ENCODE peak calls at places on chromosomes 3 and 15, in eight cellular contexts. C is stimulated activated CD4-positive, alpha-beta T cell treated with anti-CD3 and anti-CD28 coated beads, Interleukin-12 subunit alpha, Interleukin-12 subunit beta, amount 100 ng/mL, for 48 hours; U is breast epithelium; Z is HuH-7; M is SJSA1; L is neural progenitor cell; O is RPMI7951; B is HCEC 1CT. D is an unnamed sample.

GRCh38 chr3:190972840-190973270 is 110.4 kb upstream of the GMNC start:
- DNase-seq in C (no peak), U (no peak), Z (no peak), M (no peak), L (no peak), O (no peak), B (peak; percentile 45), D (no peak)

GRCh38 chr15:27249723-27250160 is 278.8 kb downstream of the GABRG3 start:
- DNase-seq in C (no peak), U (no peak), Z (no peak), M (no peak), L (no peak), O (no peak), B (no peak), D (no peak)

GRCh38 chr3:89280822-89281365 is 173.5 kb downstream of the EPHA3 start:
- DNase-seq in C (no peak), U (no peak), Z (no peak), M (no peak), L (no peak), O (no peak), B (no peak), D (no peak)

GRCh38 chr3:195468391-195468776 is 25.6 kb upstream of the ACAP2 start:
- DNase-seq in C (no peak), U (no peak), Z (no peak), M (no peak), L (no peak), O (no peak), B (no peak), D (no peak)

GRCh38 chr3:50550079-50550736 is 17.3 kb downstream of the C3orf18 start:
- DNase-seq in C (peak; percentile 58), U (peak; percentile 28), Z (peak; percentile 76), M (peak; percentile 12), L (peak; percentile 81), O (peak; percentile 26), B (no peak), D (peak; percentile 76)

GRCh38 chr15:63322541-63322940 is 45.1 kb downstream of the APH1B start:
- DNase-seq in C (no peak), U (no peak), Z (no peak), M (no peak), L (no peak), O (peak; percentile 34), B (no peak), D (no peak)

GRCh38 chr3:129230311-129231019 is 18.9 kb upstream of the COPG1 start:
- DNase-seq in C (no peak), U (no peak), Z (no peak), M (peak; percentile 55), L (no peak), O (peak; percentile 94), B (peak; percentile 96), D (no peak)

GRCh38 chr3:111605016-111605415 is 9.9 kb upstream of the ZBED2 start:
- DNase-seq in C (no peak), U (no peak), Z (no peak), M (peak; percentile 25), L (no peak), O (peak; percentile 61), B (peak; percentile 51), D (no peak)

GRCh38 chr3:66938338-66938963 is 59.7 kb upstream of the KBTBD8 start:
- DNase-seq in C (peak; percentile 0), U (no peak), Z (no peak), M (peak; percentile 2), L (peak; percentile 85), O (peak; percentile 65), B (peak; percentile 65), D (no peak)

GRCh38 chr15:83016906-83017305 is 5.5 kb upstream of the C15orf40 start:
- DNase-seq in C (no peak), U (no peak), Z (no peak), M (no peak), L (no peak), O (no peak), B (no peak), D (no peak)

GRCh38 chr3:50373146-50373864 is 14.0 kb upstream of the TMEM115 start:
- DNase-seq in C (no peak), U (no peak), Z (no peak), M (no peak), L (peak; percentile 45), O (no peak), B (no peak), D (no peak)

GRCh38 chr15:96358006-96358794 is 27.7 kb downstream of the NR2F2 start:
- DNase-seq in C (no peak), U (no peak), Z (no peak), M (no peak), L (peak; percentile 56), O (no peak), B (no peak), D (no peak)

GRCh38 chr15:84570164-84570692 is 30.6 kb upstream of the ZSCAN2 start:
- DNase-seq in C (peak; percentile 40), U (no peak), Z (peak; percentile 30), M (no peak), L (peak; percentile 33), O (peak; percentile 47), B (peak; percentile 33), D (no peak)

GRCh38 chr15:84953136-84953535 is 28.5 kb upstream of the PDE8A start:
- DNase-seq in C (no peak), U (no peak), Z (no peak), M (no peak), L (no peak), O (no peak), B (peak; percentile 55), D (no peak)

GRCh38 chr15:30924353-30924752 is 20.6 kb downstream of the FAN1 start:
- DNase-seq in C (no peak), U (no peak), Z (no peak), M (peak; percentile 90), L (no peak), O (peak; percentile 14), B (peak; percentile 47), D (no peak)

GRCh38 chr15:51093865-51094605 is 671 bp downstream of the TNFAIP8L3 start:
- DNase-seq in C (no peak), U (no peak), Z (peak; percentile 60), M (no peak), L (peak; percentile 50), O (no peak), B (peak; percentile 53), D (peak; percentile 39)

GRCh38 chr3:102400766-102401165 is 34.0 kb upstream of the ZPLD1 start:
- DNase-seq in C (no peak), U (no peak), Z (no peak), M (peak; percentile 3), L (no peak), O (peak; percentile 92), B (peak; percentile 82), D (no peak)

GRCh38 chr3:139534992-139535879 is 4.3 kb downstream of the RBP1 start:
- DNase-seq in C (no peak), U (peak; percentile 19), Z (peak; percentile 32), M (no peak), L (peak; percentile 36), O (peak; percentile 94), B (no peak), D (no peak)

GRCh38 chr15:71746719-71747118 is 63.6 kb upstream of the NR2E3 start:
- DNase-seq in C (no peak), U (peak; percentile 23), Z (no peak), M (no peak), L (no peak), O (no peak), B (no peak), D (no peak)

GRCh38 chr15:63372018-63372705 is 9.5 kb downstream of the CA12 start:
- DNase-seq in C (peak; percentile 22), U (no peak), Z (no peak), M (peak; percentile 84), L (no peak), O (peak; percentile 99), B (peak; percentile 98), D (no peak)

GRCh38 chr3:42608586-42608985 is 8.1 kb downstream of the NKTR start:
- DNase-seq in C (no peak), U (no peak), Z (no peak), M (no peak), L (no peak), O (peak; percentile 72), B (no peak), D (no peak)

GRCh38 chr15:87167055-87167454 is 1087.4 kb downstream of the AGBL1 start:
- DNase-seq in C (no peak), U (no peak), Z (no peak), M (no peak), L (no peak), O (peak; percentile 81), B (no peak), D (no peak)

GRCh38 chr3:104856743-104857142 is 510.0 kb upstream of the ALCAM start:
- DNase-seq in C (no peak), U (no peak), Z (no peak), M (no peak), L (peak; percentile 35), O (no peak), B (no peak), D (no peak)

GRCh38 chr3:194869482-194870169 is 183.9 kb downstream of the FAM43A start:
- DNase-seq in C (no peak), U (no peak), Z (no peak), M (peak; percentile 36), L (no peak), O (peak; percentile 83), B (peak; percentile 66), D (no peak)

GRCh38 chr3:40487172-40487571 is 10.2 kb downstream of the ZNF619 start:
- DNase-seq in C (no peak), U (no peak), Z (no peak), M (no peak), L (no peak), O (no peak), B (no peak), D (no peak)

GRCh38 chr3:156024904-156025303 is 95.5 kb upstream of the KCNAB1 start:
- DNase-seq in C (no peak), U (no peak), Z (no peak), M (peak; percentile 10), L (peak; percentile 76), O (peak; percentile 24), B (no peak), D (no peak)

GRCh38 chr3:72630614-72631344 is 217.5 kb downstream of the SHQ1 start:
- DNase-seq in C (no peak), U (no peak), Z (no peak), M (no peak), L (no peak), O (no peak), B (no peak), D (no peak)

GRCh38 chr3:140509534-140509933 is 168.3 kb upstream of the TRIM42 start:
- DNase-seq in C (no peak), U (no peak), Z (no peak), M (no peak), L (peak; percentile 28), O (no peak), B (no peak), D (no peak)

GRCh38 chr15:89101302-89102191 is 13.3 kb downstream of the ABHD2 start:
- DNase-seq in C (no peak), U (peak; percentile 92), Z (no peak), M (peak; percentile 89), L (no peak), O (peak; percentile 98), B (peak; percentile 98), D (peak; percentile 33)

GRCh38 chr3:178645503-178645902 is 109.3 kb downstream of the KCNMB2 start:
- DNase-seq in C (no peak), U (no peak), Z (no peak), M (no peak), L (no peak), O (no peak), B (no peak), D (no peak)

GRCh38 chr3:73086071-73086494 is 24.6 kb downstream of the EBLN2 start:
- DNase-seq in C (peak; percentile 33), U (no peak), Z (peak; percentile 11), M (peak; percentile 22), L (peak; percentile 64), O (peak; percentile 43), B (peak; percentile 6), D (no peak)

GRCh38 chr15:43515731-43516130 is 1.7 kb upstream of the MAP1A start:
- DNase-seq in C (no peak), U (no peak), Z (no peak), M (no peak), L (no peak), O (no peak), B (no peak), D (no peak)

GRCh38 chr15:76057332-76058000 is 2.3 kb upstream of the TMEM266 start:
- DNase-seq in C (peak; percentile 21), U (no peak), Z (peak; percentile 63), M (peak; percentile 26), L (peak; percentile 63), O (peak; percentile 36), B (peak; percentile 24), D (no peak)

GRCh38 chr15:98304366-98304765 is 343.9 kb downstream of the ARRDC4 start:
- DNase-seq in C (no peak), U (no peak), Z (no peak), M (no peak), L (no peak), O (no peak), B (no peak), D (no peak)

D was measured in 8988T.